ENCODE peak calls at places on chromosomes 6 and 20, in seven cellular contexts. One of them, this sample, is unnamed.

GRCh38 chr20:6311841-6312655 is 189.2 kb upstream of the FERMT1 start:
- DNase-seq in H1: no peak
- DNase-seq in A549: no peak
- DNase-seq in ovary: no peak
- DNase-seq in stomach: no peak
- DNase-seq in transverse colon: no peak
- DNase-seq in suprapubic skin: no peak
- DNase-seq in this sample: no peak

GRCh38 chr6:12289655-12290489 is at the start of gene EDN1:
- DNase-seq in H1: peak
- DNase-seq in A549: peak
- DNase-seq in ovary: peak
- DNase-seq in stomach: peak
- DNase-seq in transverse colon: peak
- DNase-seq in suprapubic skin: peak
- DNase-seq in this sample: peak

GRCh38 chr6:78324213-78324612 is 543.1 kb upstream of the IRAK1BP1 start:
- DNase-seq in H1: no peak
- DNase-seq in A549: no peak
- DNase-seq in ovary: no peak
- DNase-seq in stomach: no peak
- DNase-seq in transverse colon: no peak
- DNase-seq in suprapubic skin: no peak
- DNase-seq in this sample: no peak

GRCh38 chr20:38730989-38731737 is 6.9 kb downstream of the SLC32A1 start:
- DNase-seq in H1: peak
- DNase-seq in A549: peak
- DNase-seq in ovary: peak
- DNase-seq in stomach: peak
- DNase-seq in transverse colon: peak
- DNase-seq in suprapubic skin: no peak
- DNase-seq in this sample: no peak

GRCh38 chr6:55379895-55380294 is 52.6 kb downstream of the GFRAL start:
- DNase-seq in H1: no peak
- DNase-seq in A549: no peak
- DNase-seq in ovary: no peak
- DNase-seq in stomach: no peak
- DNase-seq in transverse colon: no peak
- DNase-seq in suprapubic skin: no peak
- DNase-seq in this sample: no peak

GRCh38 chr6:148251286-148251685 is 91.4 kb upstream of the SASH1 start:
- DNase-seq in H1: no peak
- DNase-seq in A549: peak
- DNase-seq in ovary: no peak
- DNase-seq in stomach: no peak
- DNase-seq in transverse colon: no peak
- DNase-seq in suprapubic skin: no peak
- DNase-seq in this sample: no peak

GRCh38 chr20:13875265-13875811 is 90.5 kb downstream of the NDUFAF5 start:
- DNase-seq in H1: no peak
- DNase-seq in A549: no peak
- DNase-seq in ovary: no peak
- DNase-seq in stomach: no peak
- DNase-seq in transverse colon: no peak
- DNase-seq in suprapubic skin: no peak
- DNase-seq in this sample: no peak

GRCh38 chr20:23147964-23148720 is 62.0 kb upstream of the CD93 start:
- DNase-seq in H1: no peak
- DNase-seq in A549: peak
- DNase-seq in ovary: no peak
- DNase-seq in stomach: peak
- DNase-seq in transverse colon: no peak
- DNase-seq in suprapubic skin: peak
- DNase-seq in this sample: no peak

GRCh38 chr6:98945311-98946005 is 2.3 kb downstream of the FBXL4 start:
- DNase-seq in H1: no peak
- DNase-seq in A549: no peak
- DNase-seq in ovary: no peak
- DNase-seq in stomach: no peak
- DNase-seq in transverse colon: no peak
- DNase-seq in suprapubic skin: no peak
- DNase-seq in this sample: no peak

GRCh38 chr6:47651505-47651944 is 46.9 kb upstream of the ADGRF4 start:
- DNase-seq in H1: no peak
- DNase-seq in A549: no peak
- DNase-seq in ovary: no peak
- DNase-seq in stomach: no peak
- DNase-seq in transverse colon: no peak
- DNase-seq in suprapubic skin: no peak
- DNase-seq in this sample: no peak

GRCh38 chr6:146097586-146097985 is 68.7 kb downstream of the GRM1 start:
- DNase-seq in H1: no peak
- DNase-seq in A549: no peak
- DNase-seq in ovary: no peak
- DNase-seq in stomach: no peak
- DNase-seq in transverse colon: no peak
- DNase-seq in suprapubic skin: no peak
- DNase-seq in this sample: no peak

GRCh38 chr6:126134491-126134890 is 148.2 kb downstream of the TRMT11 start:
- DNase-seq in H1: no peak
- DNase-seq in A549: no peak
- DNase-seq in ovary: no peak
- DNase-seq in stomach: no peak
- DNase-seq in transverse colon: no peak
- DNase-seq in suprapubic skin: no peak
- DNase-seq in this sample: no peak

GRCh38 chr6:124924333-124924759 is 37.9 kb upstream of the RNF217 start:
- DNase-seq in H1: no peak
- DNase-seq in A549: peak
- DNase-seq in ovary: no peak
- DNase-seq in stomach: no peak
- DNase-seq in transverse colon: no peak
- DNase-seq in suprapubic skin: no peak
- DNase-seq in this sample: no peak

GRCh38 chr6:45031601-45032000 is 296.5 kb upstream of the RUNX2 start:
- DNase-seq in H1: no peak
- DNase-seq in A549: no peak
- DNase-seq in ovary: no peak
- DNase-seq in stomach: no peak
- DNase-seq in transverse colon: no peak
- DNase-seq in suprapubic skin: no peak
- DNase-seq in this sample: no peak

GRCh38 chr20:59823030-59823423 is 110.4 kb downstream of the SYCP2 start:
- DNase-seq in H1: no peak
- DNase-seq in A549: no peak
- DNase-seq in ovary: no peak
- DNase-seq in stomach: no peak
- DNase-seq in transverse colon: no peak
- DNase-seq in suprapubic skin: peak
- DNase-seq in this sample: no peak

GRCh38 chr20:52056203-52057062 is 135.1 kb downstream of the ZFP64 start:
- DNase-seq in H1: no peak
- DNase-seq in A549: peak
- DNase-seq in ovary: no peak
- DNase-seq in stomach: no peak
- DNase-seq in transverse colon: no peak
- DNase-seq in suprapubic skin: no peak
- DNase-seq in this sample: no peak

DNA sequence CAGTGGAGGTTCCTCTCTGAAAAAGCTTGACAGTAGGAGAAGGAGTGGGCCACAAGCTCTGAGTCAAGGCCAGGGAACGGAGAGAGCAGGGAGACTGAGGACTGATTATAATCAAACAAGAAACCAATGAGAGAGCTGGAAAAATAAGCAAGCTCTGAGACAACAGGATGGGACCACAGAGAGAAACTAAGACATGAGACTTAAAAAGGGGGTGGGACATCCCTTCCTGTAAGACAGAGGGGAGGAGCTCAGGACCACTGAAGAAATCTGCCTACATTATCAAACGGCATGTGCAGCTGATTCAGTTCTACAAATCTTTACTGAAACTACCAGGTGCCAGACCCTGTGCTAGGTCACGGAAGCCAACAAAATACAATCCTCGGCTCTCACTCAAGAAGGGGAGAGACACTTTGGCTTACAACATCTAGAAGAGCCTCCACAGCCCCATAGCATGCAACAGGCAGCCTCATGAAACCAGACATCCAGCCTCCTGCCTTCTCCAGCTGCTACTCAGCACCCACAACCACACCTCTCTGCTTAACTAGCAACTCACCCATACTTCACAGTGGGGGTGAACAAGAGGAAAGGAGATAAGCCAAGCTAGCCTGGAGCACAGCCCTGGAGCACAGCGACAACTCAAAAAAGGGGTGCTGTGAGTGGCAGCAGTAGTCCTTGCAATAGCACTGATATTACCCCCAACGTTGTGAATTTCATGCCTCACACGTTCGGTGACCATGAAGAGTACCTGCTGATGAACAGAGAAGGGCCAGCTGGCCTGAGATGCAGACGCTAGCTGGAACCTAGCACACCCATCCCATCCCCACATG is 39.1 kb upstream of the ANKRD60 start:
- DNase-seq in H1: no peak
- DNase-seq in A549: no peak
- DNase-seq in ovary: no peak
- DNase-seq in stomach: no peak
- DNase-seq in transverse colon: no peak
- DNase-seq in suprapubic skin: no peak
- DNase-seq in this sample: no peak
- TF ChIP-seq EP300 in H1: no peak
- TF ChIP-seq EP300 in A549: no peak
- TF ChIP-seq EP300 in ovary: no peak
- TF ChIP-seq EP300 in stomach: no peak
- TF ChIP-seq EP300 in transverse colon: no peak
- TF ChIP-seq EP300 in suprapubic skin: no peak
- TF ChIP-seq EP300 in this sample: no peak

GRCh38 chr6:2714359-2714895 is 36.3 kb downstream of the MYLK4 start:
- DNase-seq in H1: no peak
- DNase-seq in A549: peak
- DNase-seq in ovary: peak
- DNase-seq in stomach: no peak
- DNase-seq in transverse colon: no peak
- DNase-seq in suprapubic skin: no peak
- DNase-seq in this sample: no peak
- H3K4me3 ChIP-seq in H1: no peak
- H3K4me3 ChIP-seq in A549: no peak
- H3K4me3 ChIP-seq in ovary: no peak
- H3K4me3 ChIP-seq in stomach: no peak
- H3K4me3 ChIP-seq in transverse colon: no peak
- H3K4me3 ChIP-seq in suprapubic skin: no peak
- H3K4me3 ChIP-seq in this sample: no peak

GRCh38 chr20:62622877-62623487 is 19.3 kb upstream of the SLCO4A1 start:
- DNase-seq in H1: no peak
- DNase-seq in A549: no peak
- DNase-seq in ovary: no peak
- DNase-seq in stomach: no peak
- DNase-seq in transverse colon: no peak
- DNase-seq in suprapubic skin: no peak
- DNase-seq in this sample: no peak
- TF ChIP-seq POLR2A in H1: no peak
- TF ChIP-seq POLR2A in A549: no peak
- TF ChIP-seq POLR2A in ovary: no peak
- TF ChIP-seq POLR2A in stomach: no peak
- TF ChIP-seq POLR2A in transverse colon: no peak
- TF ChIP-seq POLR2A in suprapubic skin: no peak
- TF ChIP-seq POLR2A in this sample: no peak

GRCh38 chr6:151233731-151234130 is 6.0 kb upstream of the AKAP12 start:
- DNase-seq in H1: no peak
- DNase-seq in A549: no peak
- DNase-seq in ovary: no peak
- DNase-seq in stomach: no peak
- DNase-seq in transverse colon: no peak
- DNase-seq in suprapubic skin: no peak
- DNase-seq in this sample: no peak
- TF ChIP-seq EP300 in H1: no peak
- TF ChIP-seq EP300 in A549: no peak
- TF ChIP-seq EP300 in ovary: no peak
- TF ChIP-seq EP300 in stomach: no peak
- TF ChIP-seq EP300 in transverse colon: no peak
- TF ChIP-seq EP300 in suprapubic skin: no peak
- TF ChIP-seq EP300 in this sample: no peak